ENCODE peak calls at places on chromosomes 16 and 17, in seven cellular contexts. A, C, T, H, Q, M and F are unnamed samples.

GRCh38 chr16:19177111-19177747 is 9.2 kb downstream of the SYT17 start:
- DNase-seq in Q (no peak), H (no peak), A (no peak), T (no peak), M (no peak), C (peak; percentile 9), F (no peak)

GRCh38 chr16:57823836-57824235 is 21.5 kb upstream of the KIFC3 start:
- DNase-seq in A (no peak), Q (no peak), M (no peak), H (no peak), C (no peak), T (no peak), F (no peak)

GRCh38 chr16:14003119-14003570 is 68.0 kb upstream of the MRTFB start:
- DNase-seq in Q (peak; percentile 57), T (no peak), A (peak; percentile 81), H (peak; percentile 61), C (peak; percentile 65), M (no peak), F (peak; percentile 63)

GRCh38 chr16:70665113-70665694 is 18.8 kb downstream of the IL34 start:
- DNase-seq in H (no peak), M (no peak), A (no peak), T (no peak), C (no peak), Q (no peak), F (no peak)

GRCh38 chr17:39919087-39919683 is 750 bp upstream of the GSDMB start:
- DNase-seq in A (no peak), T (no peak), M (no peak), H (no peak), C (no peak), Q (no peak), F (no peak)

GRCh38 chr16:20904507-20905079 is 4.0 kb downstream of the LYRM1 start:
- DNase-seq in C (peak; percentile 86), T (no peak), Q (peak; percentile 80), H (no peak), M (peak; percentile 95), A (peak; percentile 72), F (no peak)

GRCh38 chr17:50817142-50817751 is 18.1 kb upstream of the WFIKKN2 start:
- DNase-seq in M (no peak), T (peak; percentile 61), Q (peak; percentile 43), A (peak; percentile 36), C (peak; percentile 31), H (peak; percentile 67), F (no peak)

GRCh38 chr17:19579867-19580565 is 46.4 kb downstream of the SLC47A1 start:
- DNase-seq in T (peak; percentile 4), H (peak; percentile 48), M (no peak), Q (no peak), A (peak; percentile 9), C (peak; percentile 10), F (no peak)

GRCh38 chr16:66360624-66361324 is 5.7 kb upstream of the CDH5 start:
- DNase-seq in C (peak; percentile 50), A (no peak), H (no peak), T (no peak), Q (no peak), M (no peak), F (no peak)

GRCh38 chr17:51640108-51640622 is 379.8 kb downstream of the UTP18 start:
- DNase-seq in A (no peak), T (no peak), C (no peak), Q (peak; percentile 0), M (no peak), H (no peak), F (no peak)

GRCh38 chr16:69233124-69233523 is 46.2 kb downstream of the SNTB2 start:
- DNase-seq in Q (no peak), C (no peak), T (no peak), H (no peak), A (no peak), M (no peak), F (no peak)